ENCODE peak calls at places on chromosome 18, in five cellular contexts. One of them, this sample, is unnamed.

GRCh38 chr18:35580748-35581534 is 599 bp upstream of the GALNT1 start:
- DNase-seq in fibroblast of mammary gland: peak
- DNase-seq in dorsolateral prefrontal cortex: peak
- DNase-seq in epithelial cell of esophagus: peak
- DNase-seq in HepG2: peak
- DNase-seq in this sample: peak

GRCh38 chr18:80233899-80234298 is 13.4 kb downstream of the PARD6G start:
- DNase-seq in dorsolateral prefrontal cortex: no peak
- DNase-seq in epithelial cell of esophagus: peak
- DNase-seq in fibroblast of mammary gland: no peak
- DNase-seq in HepG2: no peak
- DNase-seq in this sample: no peak

GRCh38 chr18:53361044-53361443 is 863.4 kb downstream of the MBD2 start:
- DNase-seq in epithelial cell of esophagus: no peak
- DNase-seq in HepG2: no peak
- DNase-seq in dorsolateral prefrontal cortex: no peak
- DNase-seq in fibroblast of mammary gland: no peak
- DNase-seq in this sample: no peak

GRCh38 chr18:68436485-68436884 is 278.4 kb downstream of the TMX3 start:
- DNase-seq in fibroblast of mammary gland: peak
- DNase-seq in dorsolateral prefrontal cortex: no peak
- DNase-seq in epithelial cell of esophagus: peak
- DNase-seq in HepG2: no peak
- DNase-seq in this sample: peak

GRCh38 chr18:35971661-35972196 is 750 bp upstream of the RMP24 start:
- DNase-seq in dorsolateral prefrontal cortex: no peak
- DNase-seq in HepG2: peak
- DNase-seq in fibroblast of mammary gland: no peak
- DNase-seq in epithelial cell of esophagus: no peak
- DNase-seq in this sample: no peak

GRCh38 chr18:11852048-11852341 is 782 bp downstream of the CHMP1B start:
- DNase-seq in epithelial cell of esophagus: no peak
- DNase-seq in fibroblast of mammary gland: no peak
- DNase-seq in HepG2: no peak
- DNase-seq in dorsolateral prefrontal cortex: no peak
- DNase-seq in this sample: no peak

GRCh38 chr18:2471523-2471922 is 99.8 kb downstream of the METTL4 start:
- DNase-seq in fibroblast of mammary gland: no peak
- DNase-seq in dorsolateral prefrontal cortex: no peak
- DNase-seq in epithelial cell of esophagus: peak
- DNase-seq in HepG2: no peak
- DNase-seq in this sample: no peak

GRCh38 chr18:22348521-22349316 is 69.0 kb downstream of the CTAGE1 start:
- DNase-seq in epithelial cell of esophagus: peak
- DNase-seq in fibroblast of mammary gland: no peak
- DNase-seq in dorsolateral prefrontal cortex: no peak
- DNase-seq in HepG2: no peak
- DNase-seq in this sample: peak

GRCh38 chr18:323253-323622 is 55.4 kb upstream of the THOC1 start:
- DNase-seq in epithelial cell of esophagus: no peak
- DNase-seq in HepG2: peak
- DNase-seq in fibroblast of mammary gland: peak
- DNase-seq in dorsolateral prefrontal cortex: no peak
- DNase-seq in this sample: peak

GRCh38 chr18:69636529-69637301 is 236.0 kb downstream of the DOK6 start:
- DNase-seq in epithelial cell of esophagus: no peak
- DNase-seq in fibroblast of mammary gland: no peak
- DNase-seq in HepG2: peak
- DNase-seq in dorsolateral prefrontal cortex: no peak
- DNase-seq in this sample: no peak

GRCh38 chr18:51724790-51725721 is 527.6 kb upstream of the MEX3C start:
- DNase-seq in HepG2: no peak
- DNase-seq in fibroblast of mammary gland: peak
- DNase-seq in dorsolateral prefrontal cortex: no peak
- DNase-seq in epithelial cell of esophagus: no peak
- DNase-seq in this sample: no peak

GRCh38 chr18:21330122-21330701 is 88.2 kb downstream of the GREB1L start:
- DNase-seq in fibroblast of mammary gland: peak
- DNase-seq in HepG2: peak
- DNase-seq in epithelial cell of esophagus: peak
- DNase-seq in dorsolateral prefrontal cortex: no peak
- DNase-seq in this sample: peak

GRCh38 chr18:13620206-13620672 is 106.1 kb downstream of the FAM210A start:
- DNase-seq in HepG2: no peak
- DNase-seq in dorsolateral prefrontal cortex: no peak
- DNase-seq in fibroblast of mammary gland: no peak
- DNase-seq in epithelial cell of esophagus: no peak
- DNase-seq in this sample: no peak

GRCh38 chr18:3782901-3783300 is 332.9 kb downstream of the TGIF1 start:
- DNase-seq in HepG2: no peak
- DNase-seq in epithelial cell of esophagus: no peak
- DNase-seq in fibroblast of mammary gland: peak
- DNase-seq in dorsolateral prefrontal cortex: no peak
- DNase-seq in this sample: peak

GRCh38 chr18:80249217-80250093 is 2.1 kb upstream of the PARD6G start:
- DNase-seq in HepG2: no peak
- DNase-seq in dorsolateral prefrontal cortex: no peak
- DNase-seq in epithelial cell of esophagus: peak
- DNase-seq in fibroblast of mammary gland: peak
- DNase-seq in this sample: no peak

GRCh38 chr18:74509856-74510769 is 13.9 kb downstream of the CNDP2 start:
- DNase-seq in fibroblast of mammary gland: no peak
- DNase-seq in HepG2: no peak
- DNase-seq in epithelial cell of esophagus: no peak
- DNase-seq in dorsolateral prefrontal cortex: no peak
- DNase-seq in this sample: no peak

GRCh38 chr18:23972416-23972815 is 42.1 kb upstream of the TTC39C start:
- DNase-seq in HepG2: no peak
- DNase-seq in dorsolateral prefrontal cortex: no peak
- DNase-seq in epithelial cell of esophagus: peak
- DNase-seq in fibroblast of mammary gland: no peak
- DNase-seq in this sample: peak

GRCh38 chr18:2848145-2848878 is 1.5 kb downstream of the EMILIN2 start:
- DNase-seq in dorsolateral prefrontal cortex: no peak
- DNase-seq in fibroblast of mammary gland: no peak
- DNase-seq in HepG2: no peak
- DNase-seq in epithelial cell of esophagus: no peak
- DNase-seq in this sample: peak

GRCh38 chr18:37565138-37565984 is at the start of gene CELF4:
- DNase-seq in epithelial cell of esophagus: peak
- DNase-seq in HepG2: no peak
- DNase-seq in fibroblast of mammary gland: peak
- DNase-seq in dorsolateral prefrontal cortex: no peak
- DNase-seq in this sample: no peak

GRCh38 chr18:39701839-39702238 is 2136.2 kb upstream of the CELF4 start:
- DNase-seq in epithelial cell of esophagus: peak
- DNase-seq in HepG2: peak
- DNase-seq in dorsolateral prefrontal cortex: no peak
- DNase-seq in fibroblast of mammary gland: peak
- DNase-seq in this sample: peak

GRCh38 chr18:47754311-47755101 is 176.0 kb downstream of the SMAD2 start:
- DNase-seq in HepG2: peak
- DNase-seq in epithelial cell of esophagus: peak
- DNase-seq in dorsolateral prefrontal cortex: no peak
- DNase-seq in fibroblast of mammary gland: peak
- DNase-seq in this sample: peak

GRCh38 chr18:54296017-54296416 is 26.7 kb downstream of the POLI start:
- DNase-seq in HepG2: no peak
- DNase-seq in fibroblast of mammary gland: peak
- DNase-seq in epithelial cell of esophagus: peak
- DNase-seq in dorsolateral prefrontal cortex: no peak
- DNase-seq in this sample: peak

GRCh38 chr18:24176727-24177416 is 38.0 kb downstream of the CABYR start:
- DNase-seq in dorsolateral prefrontal cortex: peak
- DNase-seq in epithelial cell of esophagus: peak
- DNase-seq in HepG2: peak
- DNase-seq in fibroblast of mammary gland: peak
- DNase-seq in this sample: peak

GRCh38 chr18:47036298-47036874 is 965 bp upstream of the ELOA2 start:
- DNase-seq in dorsolateral prefrontal cortex: no peak
- DNase-seq in HepG2: peak
- DNase-seq in fibroblast of mammary gland: peak
- DNase-seq in epithelial cell of esophagus: peak
- DNase-seq in this sample: peak

GRCh38 chr18:3877678-3878077 is 427.7 kb downstream of the TGIF1 start:
- DNase-seq in HepG2: no peak
- DNase-seq in fibroblast of mammary gland: peak
- DNase-seq in epithelial cell of esophagus: peak
- DNase-seq in dorsolateral prefrontal cortex: no peak
- DNase-seq in this sample: no peak

GRCh38 chr18:11981633-11982366 is 493 bp downstream of the IMPA2 start:
- DNase-seq in epithelial cell of esophagus: peak
- DNase-seq in fibroblast of mammary gland: peak
- DNase-seq in dorsolateral prefrontal cortex: no peak
- DNase-seq in HepG2: peak
- DNase-seq in this sample: peak

GRCh38 chr18:58270396-58270795 is 226.4 kb downstream of the NEDD4L start:
- DNase-seq in epithelial cell of esophagus: no peak
- DNase-seq in dorsolateral prefrontal cortex: no peak
- DNase-seq in fibroblast of mammary gland: no peak
- DNase-seq in HepG2: no peak
- DNase-seq in this sample: no peak

GRCh38 chr18:58272779-58273500 is 228.9 kb downstream of the NEDD4L start:
- DNase-seq in fibroblast of mammary gland: no peak
- DNase-seq in dorsolateral prefrontal cortex: no peak
- DNase-seq in HepG2: no peak
- DNase-seq in epithelial cell of esophagus: no peak
- DNase-seq in this sample: no peak

GRCh38 chr18:58269931-58270330 is 225.9 kb downstream of the NEDD4L start:
- DNase-seq in fibroblast of mammary gland: no peak
- DNase-seq in HepG2: no peak
- DNase-seq in dorsolateral prefrontal cortex: no peak
- DNase-seq in epithelial cell of esophagus: peak
- DNase-seq in this sample: no peak

GRCh38 chr18:58271770-58272169 is 227.7 kb downstream of the NEDD4L start:
- DNase-seq in HepG2: no peak
- DNase-seq in epithelial cell of esophagus: no peak
- DNase-seq in dorsolateral prefrontal cortex: no peak
- DNase-seq in fibroblast of mammary gland: no peak
- DNase-seq in this sample: no peak

GRCh38 chr18:58272209-58272608 is 228.2 kb downstream of the NEDD4L start:
- DNase-seq in dorsolateral prefrontal cortex: no peak
- DNase-seq in HepG2: no peak
- DNase-seq in epithelial cell of esophagus: peak
- DNase-seq in fibroblast of mammary gland: no peak
- DNase-seq in this sample: no peak
- H3K4me3 ChIP-seq in dorsolateral prefrontal cortex: no peak
- H3K4me3 ChIP-seq in HepG2: no peak
- H3K4me3 ChIP-seq in epithelial cell of esophagus: no peak
- H3K4me3 ChIP-seq in fibroblast of mammary gland: no peak
- H3K4me3 ChIP-seq in this sample: no peak

GRCh38 chr18:62045316-62045715 is 141.5 kb downstream of the PIGN start:
- DNase-seq in fibroblast of mammary gland: no peak
- DNase-seq in HepG2: no peak
- DNase-seq in dorsolateral prefrontal cortex: no peak
- DNase-seq in epithelial cell of esophagus: no peak
- DNase-seq in this sample: no peak
- TF ChIP-seq CTCF in fibroblast of mammary gland: no peak
- TF ChIP-seq CTCF in HepG2: no peak
- TF ChIP-seq CTCF in dorsolateral prefrontal cortex: no peak
- TF ChIP-seq CTCF in epithelial cell of esophagus: no peak
- TF ChIP-seq CTCF in this sample: no peak

DNA sequence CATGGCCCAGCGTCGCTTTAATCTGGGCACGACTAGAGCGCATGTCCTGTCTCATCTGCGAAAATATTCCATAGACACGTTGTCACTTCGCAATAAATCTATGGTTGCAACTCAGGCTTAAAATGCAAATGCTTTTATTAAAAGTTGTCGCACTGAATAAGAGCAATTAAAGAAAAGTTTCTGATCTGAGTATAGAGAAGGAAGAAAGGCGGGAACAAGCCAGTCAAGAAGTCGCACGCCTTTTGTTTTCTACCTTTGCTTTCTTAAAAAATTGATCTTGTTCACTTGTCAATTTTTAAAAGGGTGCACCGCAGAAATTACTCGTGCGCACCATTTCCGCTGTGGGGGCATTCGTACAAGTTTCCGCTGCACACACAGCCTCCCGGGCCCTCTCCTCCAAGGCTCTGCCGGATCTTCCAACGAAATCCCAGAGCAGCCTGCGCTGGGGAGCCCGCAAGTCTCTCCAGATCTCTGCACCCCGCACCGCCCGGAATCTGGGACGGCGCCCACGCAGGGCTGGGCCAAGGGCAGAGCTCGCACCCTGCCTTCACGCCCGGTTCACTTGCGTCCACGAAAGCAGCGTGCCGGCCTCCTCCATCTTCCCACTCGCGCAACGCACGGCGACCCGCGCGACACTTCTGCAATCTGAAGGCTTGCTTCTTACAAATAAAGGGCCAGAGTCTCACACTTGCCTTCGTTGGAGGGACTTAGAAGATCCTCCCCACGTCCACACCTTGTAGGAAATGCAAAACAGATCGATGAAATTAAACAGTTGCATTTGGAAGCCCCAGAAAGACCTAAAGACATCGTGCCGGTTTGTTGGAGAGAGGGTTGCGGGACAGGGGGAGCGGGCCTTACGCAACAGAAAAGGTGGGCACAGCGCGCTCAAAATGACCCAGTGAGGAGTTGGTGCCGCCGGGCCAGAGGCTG is 2.7 kb upstream of the SALL3 start:
- DNase-seq in fibroblast of mammary gland: no peak
- DNase-seq in dorsolateral prefrontal cortex: no peak
- DNase-seq in epithelial cell of esophagus: no peak
- DNase-seq in HepG2: no peak
- DNase-seq in this sample: no peak
- H3K4me3 ChIP-seq in fibroblast of mammary gland: no peak
- H3K4me3 ChIP-seq in dorsolateral prefrontal cortex: peak
- H3K4me3 ChIP-seq in epithelial cell of esophagus: no peak
- H3K4me3 ChIP-seq in HepG2: no peak
- H3K4me3 ChIP-seq in this sample: no peak

GRCh38 chr18:49011291-49011746 is 60.6 kb upstream of the SMAD7 start:
- DNase-seq in fibroblast of mammary gland: no peak
- DNase-seq in epithelial cell of esophagus: no peak
- DNase-seq in dorsolateral prefrontal cortex: no peak
- DNase-seq in HepG2: no peak
- DNase-seq in this sample: no peak

GRCh38 chr18:49007663-49008062 is 56.9 kb upstream of the SMAD7 start:
- DNase-seq in epithelial cell of esophagus: no peak
- DNase-seq in HepG2: no peak
- DNase-seq in dorsolateral prefrontal cortex: no peak
- DNase-seq in fibroblast of mammary gland: no peak
- DNase-seq in this sample: no peak

GRCh38 chr18:49008156-49008555 is 57.4 kb upstream of the SMAD7 start:
- DNase-seq in epithelial cell of esophagus: no peak
- DNase-seq in dorsolateral prefrontal cortex: no peak
- DNase-seq in HepG2: no peak
- DNase-seq in fibroblast of mammary gland: no peak
- DNase-seq in this sample: no peak

GRCh38 chr18:49006641-49007136 is 55.9 kb upstream of the SMAD7 start:
- DNase-seq in fibroblast of mammary gland: no peak
- DNase-seq in dorsolateral prefrontal cortex: no peak
- DNase-seq in HepG2: no peak
- DNase-seq in epithelial cell of esophagus: peak
- DNase-seq in this sample: no peak

GRCh38 chr18:49008716-49009115 is 58.0 kb upstream of the SMAD7 start:
- DNase-seq in epithelial cell of esophagus: no peak
- DNase-seq in dorsolateral prefrontal cortex: no peak
- DNase-seq in fibroblast of mammary gland: no peak
- DNase-seq in HepG2: no peak
- DNase-seq in this sample: no peak
- TF ChIP-seq CTCF in epithelial cell of esophagus: no peak
- TF ChIP-seq CTCF in dorsolateral prefrontal cortex: no peak
- TF ChIP-seq CTCF in fibroblast of mammary gland: no peak
- TF ChIP-seq CTCF in HepG2: no peak
- TF ChIP-seq CTCF in this sample: no peak